ENCODE peak calls at places on chromosome 9, in six cellular contexts. M is CD8-positive, alpha-beta T cell; L is naive thymus-derived CD4-positive, alpha-beta T cell; A is tibial nerve; J is CD4-positive, alpha-beta memory T cell; Z is SJCRH30. Y is an unnamed sample.

GRCh38 chr9:28443461-28443860 is 870.2 kb upstream of the C9orf72 start:
- DNase-seq in M (no peak), J (no peak), L (no peak), Z (no peak), A (no peak), Y (no peak)

GRCh38 chr9:127844821-127845359 is 9.6 kb downstream of the ENG start:
- DNase-seq in M (no peak), J (no peak), L (no peak), A (no peak), Z (no peak), Y (no peak)

GRCh38 chr9:72442212-72442607 is 77.2 kb upstream of the ZFAND5 start:
- DNase-seq in Z (no peak), M (no peak), J (no peak), A (no peak), L (no peak), Y (no peak)

GRCh38 chr9:6428940-6429889 is 16.2 kb downstream of the UHRF2 start:
- DNase-seq in J (peak; percentile 31), L (peak; percentile 12), A (no peak), M (no peak), Z (no peak), Y (no peak)

GRCh38 chr9:92151691-92152393 is 36.6 kb upstream of the SPTLC1 start:
- DNase-seq in A (no peak), J (no peak), Z (no peak), M (no peak), L (no peak), Y (peak; percentile 90)

GRCh38 chr9:111759762-111760639 is 34.7 kb downstream of the SHOC1 start:
- DNase-seq in M (no peak), L (peak; percentile 77), A (peak; percentile 77), Z (peak; percentile 94), J (peak; percentile 68), Y (no peak)

GRCh38 chr9:27365977-27366376 is 69.0 kb upstream of the EQTN start:
- DNase-seq in J (no peak), L (peak; percentile 30), Z (no peak), M (no peak), A (no peak), Y (no peak)

GRCh38 chr9:2320632-2321031 is 301.0 kb upstream of the VLDLR start:
- DNase-seq in L (no peak), Z (no peak), A (no peak), M (no peak), J (no peak), Y (peak; percentile 86)

GRCh38 chr9:116791314-116791713 is 104.2 kb downstream of the TRIM32 start:
- DNase-seq in J (no peak), M (no peak), L (no peak), A (no peak), Z (peak; percentile 71), Y (no peak)

GRCh38 chr9:38697901-38698300 is 22.0 kb downstream of the FAM240B start:
- DNase-seq in Z (no peak), A (no peak), J (no peak), L (no peak), M (no peak), Y (no peak)

GRCh38 chr9:92759990-92760893 is 4.4 kb downstream of the BICD2 start:
- DNase-seq in Z (no peak), L (no peak), J (no peak), A (no peak), M (no peak), Y (no peak)

GRCh38 chr9:9846538-9846937 is 766.3 kb downstream of the PTPRD start:
- DNase-seq in A (no peak), Z (no peak), J (no peak), M (no peak), L (no peak), Y (no peak)

GRCh38 chr9:96567203-96567700 is 52.4 kb downstream of the CDC14B start:
- DNase-seq in L (no peak), A (no peak), M (no peak), Z (no peak), J (no peak), Y (no peak)

GRCh38 chr9:38408719-38409118 is 15.5 kb downstream of the IGFBPL1 start:
- DNase-seq in A (no peak), L (no peak), M (no peak), Z (no peak), J (no peak), Y (no peak)

GRCh38 chr9:76690575-76691370 is 73.5 kb upstream of the PCA3 start:
- DNase-seq in A (no peak), Z (no peak), M (no peak), J (no peak), L (no peak), Y (no peak)

GRCh38 chr9:19965336-19965735 is 176.5 kb upstream of the SLC24A2 start:
- DNase-seq in L (no peak), Z (no peak), M (no peak), J (no peak), A (no peak), Y (no peak)

GRCh38 chr9:3361689-3362392 is 164.0 kb downstream of the RFX3 start:
- DNase-seq in L (no peak), J (no peak), M (no peak), Z (no peak), A (no peak), Y (no peak)

GRCh38 chr9:35736201-35736633 is 3.8 kb downstream of the CREB3 start:
- DNase-seq in Z (peak; percentile 80), A (peak; percentile 74), J (peak; percentile 68), M (peak; percentile 38), L (peak; percentile 75), Y (no peak)

GRCh38 chr9:73683862-73684591 is 532.4 kb downstream of the ANXA1 start:
- DNase-seq in M (no peak), Z (peak; percentile 66), L (no peak), A (no peak), J (no peak), Y (no peak)

GRCh38 chr9:137488330-137488653 is 29.2 kb upstream of the NSMF start:
- DNase-seq in J (no peak), M (no peak), L (no peak), Z (peak; percentile 72), A (no peak), Y (no peak)

GRCh38 chr9:27033815-27034403 is 28.4 kb upstream of the LRRC19 start:
- DNase-seq in Z (peak; percentile 65), M (peak; percentile 1), L (peak; percentile 14), J (peak; percentile 3), A (peak; percentile 82), Y (no peak)

GRCh38 chr9:120830151-120830550 is 12.6 kb downstream of the PSMD5 start:
- DNase-seq in M (no peak), L (no peak), A (no peak), Z (no peak), J (no peak), Y (no peak)

DNA sequence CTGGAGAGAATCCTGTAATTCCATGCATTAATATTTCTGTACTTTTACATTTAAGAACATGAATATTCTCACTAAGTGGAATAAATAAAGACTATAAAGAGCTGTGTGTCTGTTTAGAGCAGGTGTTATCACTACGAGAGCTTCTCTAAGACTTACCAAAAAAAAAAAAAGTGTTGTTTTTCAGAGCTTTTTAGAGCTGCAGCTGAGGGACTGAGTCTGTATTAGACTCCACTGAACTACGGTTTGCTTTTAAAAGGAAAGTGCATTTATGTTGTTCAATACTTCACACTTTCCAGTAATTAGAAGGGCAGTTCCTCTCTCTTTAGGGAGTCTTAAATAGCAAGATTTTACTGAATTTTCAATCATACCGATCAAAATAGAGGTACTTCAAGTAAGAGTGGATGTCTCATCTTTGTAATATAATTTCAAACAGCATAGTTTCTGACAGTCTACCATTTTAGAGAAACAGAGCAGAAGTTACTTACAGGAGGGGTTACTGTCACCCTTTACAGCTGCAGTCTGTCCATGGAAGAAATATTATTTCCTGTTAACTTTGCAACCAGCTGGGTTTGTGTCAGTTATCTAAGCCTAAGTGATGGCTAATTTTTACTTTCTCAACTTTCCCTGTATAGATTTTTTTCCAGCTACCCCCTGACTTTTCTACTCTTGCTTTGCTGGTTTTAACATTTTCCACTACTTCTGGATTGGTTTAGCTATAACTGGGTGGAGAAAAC is 2.4 kb downstream of the SYK start:
- DNase-seq in M (no peak), Z (no peak), J (no peak), L (no peak), A (no peak), Y (no peak)
- H3K27me3 ChIP-seq in M (peaks cover 14% of the 10 kb centered on the region), Z (no peaks in the 10 kb centered on the region), J (peaks cover 5% of the 10 kb centered on the region), L (peaks cover 15% of the 10 kb centered on the region), A (peaks cover 14% of the 10 kb centered on the region), Y (peaks cover 24% of the 10 kb centered on the region)

GRCh38 chr9:88535932-88536324 is 950 bp downstream of the NXNL2 start:
- DNase-seq in J (no peak), L (no peak), A (no peak), M (no peak), Z (no peak), Y (no peak)

GRCh38 chr9:88536951-88537742 is 2.2 kb downstream of the NXNL2 start:
- DNase-seq in M (no peak), A (no peak), L (no peak), Z (no peak), J (no peak), Y (no peak)

GRCh38 chr9:88539246-88539645 is 4.3 kb downstream of the NXNL2 start:
- DNase-seq in A (no peak), L (no peak), J (no peak), M (no peak), Z (no peak), Y (no peak)

GRCh38 chr9:88538311-88539085 is 3.5 kb downstream of the NXNL2 start:
- DNase-seq in M (no peak), Z (no peak), A (no peak), L (no peak), J (no peak), Y (no peak)

DNA sequence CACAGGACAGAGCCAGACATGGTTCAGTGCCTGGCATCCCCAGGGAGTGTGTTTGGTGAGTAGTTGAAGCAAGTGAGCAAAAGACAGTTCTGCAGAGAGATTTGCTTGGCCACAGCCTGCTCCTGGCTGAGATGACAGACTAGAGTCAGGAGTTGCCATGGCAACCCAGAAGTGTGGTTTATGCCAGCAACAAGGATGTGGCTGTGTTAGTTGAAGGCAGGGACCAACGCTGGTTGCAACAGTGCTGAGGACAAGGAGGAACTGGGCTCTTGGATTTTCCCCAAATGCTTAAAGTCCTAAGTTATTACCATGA is 2.7 kb downstream of the NXNL2 start:
- DNase-seq in L (peak; percentile 53), M (no peak), Z (peak; percentile 58), J (peak; percentile 15), A (peak; percentile 83), Y (no peak)
- H3K27me3 ChIP-seq in L (no peaks in the 10 kb centered on the region), M (peaks cover 5% of the 10 kb centered on the region), Z (no peaks in the 10 kb centered on the region), J (peaks cover 7% of the 10 kb centered on the region), A (peaks cover 18% of the 10 kb centered on the region), Y (no peaks in the 10 kb centered on the region)

GRCh38 chr9:94643176-94643575 is 3.9 kb upstream of the FBP1 start:
- DNase-seq in Z (no peak), M (no peak), A (no peak), J (no peak), L (no peak), Y (no peak)
- H3K27me3 ChIP-seq in Z (no peaks in the 10 kb centered on the region), M (no peaks in the 10 kb centered on the region), A (peaks cover 9% of the 10 kb centered on the region), J (no peaks in the 10 kb centered on the region), L (no peaks in the 10 kb centered on the region), Y (peaks cover 7% of the 10 kb centered on the region)

DNA sequence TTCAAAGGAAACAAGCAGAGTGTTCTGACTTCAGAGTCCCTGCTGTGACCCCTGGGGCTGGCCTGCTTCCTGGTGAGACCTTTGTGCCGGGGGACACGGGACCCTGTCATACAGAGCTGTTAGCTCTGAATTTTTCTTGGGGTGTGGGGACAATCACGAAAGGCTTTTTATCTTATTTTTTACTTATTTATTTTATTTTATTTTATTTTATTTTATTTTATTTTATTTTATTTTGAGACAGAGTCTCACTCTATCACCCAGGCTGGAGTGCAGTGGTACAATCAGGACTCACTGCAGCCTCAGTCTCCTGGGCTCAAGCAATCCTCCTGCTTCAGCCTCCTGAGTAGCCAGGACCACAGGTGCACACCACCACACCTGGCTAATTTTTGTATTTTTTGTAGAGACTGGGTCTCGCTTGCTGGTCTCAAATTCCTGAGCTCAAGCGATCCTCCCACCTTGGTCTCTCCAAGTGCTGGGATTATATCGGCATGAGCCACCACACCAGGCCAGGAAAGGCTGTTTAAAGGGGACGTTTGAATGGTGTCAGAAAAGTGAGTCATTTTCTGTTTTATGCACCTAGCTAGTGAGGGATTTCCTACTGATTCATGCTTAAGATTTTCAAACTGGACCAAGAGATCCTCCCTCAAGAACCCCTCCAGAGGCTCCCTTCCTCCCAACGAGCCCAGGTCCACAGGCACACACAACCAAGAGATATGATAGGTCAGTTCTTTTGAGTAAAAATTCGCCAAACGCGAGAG is 75.7 kb downstream of the OLFM1 start:
- DNase-seq in Z (no peak), L (no peak), J (no peak), M (no peak), A (no peak), Y (no peak)
- H3K27me3 ChIP-seq in Z (peaks cover 37% of the 10 kb centered on the region), L (no peaks in the 10 kb centered on the region), J (no peaks in the 10 kb centered on the region), M (no peaks in the 10 kb centered on the region), A (peaks cover 23% of the 10 kb centered on the region), Y (no peaks in the 10 kb centered on the region)

Y was measured in esophagus muscularis mucosa.